ENCODE peak calls at places on chromosomes 1 and 21, in four cellular contexts. One of them, this sample, is unnamed.

GRCh38 chr1:58779059-58779754 is 4.6 kb downstream of the JUN start:
- DNase-seq in stimulated activated CD8-positive, alpha-beta memory T cell treated with anti-CD3 and anti-CD28 coated beads, Interleukin-15, amount 100 ng/mL, for 4 hours: no peak
- DNase-seq in head of caudate nucleus: no peak
- DNase-seq in nephron progenitor cell: no peak
- DNase-seq in this sample: no peak

GRCh38 chr1:231062500-231063270 is 22.6 kb upstream of the FAM89A start:
- DNase-seq in stimulated activated CD8-positive, alpha-beta memory T cell treated with anti-CD3 and anti-CD28 coated beads, Interleukin-15, amount 100 ng/mL, for 4 hours: no peak
- DNase-seq in head of caudate nucleus: no peak
- DNase-seq in nephron progenitor cell: no peak
- DNase-seq in this sample: no peak

GRCh38 chr1:232084584-232085223 is 458.1 kb downstream of the DISC1 start:
- DNase-seq in stimulated activated CD8-positive, alpha-beta memory T cell treated with anti-CD3 and anti-CD28 coated beads, Interleukin-15, amount 100 ng/mL, for 4 hours: no peak
- DNase-seq in head of caudate nucleus: no peak
- DNase-seq in nephron progenitor cell: peak; percentile 41
- DNase-seq in this sample: no peak

GRCh38 chr1:225474986-225475820 is 47.4 kb upstream of the LBR start:
- DNase-seq in stimulated activated CD8-positive, alpha-beta memory T cell treated with anti-CD3 and anti-CD28 coated beads, Interleukin-15, amount 100 ng/mL, for 4 hours: no peak
- DNase-seq in head of caudate nucleus: peak; percentile 48
- DNase-seq in nephron progenitor cell: peak; percentile 79
- DNase-seq in this sample: no peak

GRCh38 chr1:9231648-9232332 is 2.8 kb upstream of the H6PD start:
- DNase-seq in stimulated activated CD8-positive, alpha-beta memory T cell treated with anti-CD3 and anti-CD28 coated beads, Interleukin-15, amount 100 ng/mL, for 4 hours: no peak
- DNase-seq in head of caudate nucleus: peak; percentile 29
- DNase-seq in nephron progenitor cell: no peak
- DNase-seq in this sample: no peak

GRCh38 chr21:27202301-27202700 is 235.4 kb upstream of the ADAMTS5 start:
- DNase-seq in stimulated activated CD8-positive, alpha-beta memory T cell treated with anti-CD3 and anti-CD28 coated beads, Interleukin-15, amount 100 ng/mL, for 4 hours: no peak
- DNase-seq in head of caudate nucleus: no peak
- DNase-seq in nephron progenitor cell: no peak
- DNase-seq in this sample: no peak

GRCh38 chr1:156663178-156663577 is 14.0 kb downstream of the NES start:
- DNase-seq in stimulated activated CD8-positive, alpha-beta memory T cell treated with anti-CD3 and anti-CD28 coated beads, Interleukin-15, amount 100 ng/mL, for 4 hours: no peak
- DNase-seq in head of caudate nucleus: no peak
- DNase-seq in nephron progenitor cell: no peak
- DNase-seq in this sample: no peak

GRCh38 chr1:17198476-17199258 is 6.3 kb upstream of the PADI1 start:
- DNase-seq in stimulated activated CD8-positive, alpha-beta memory T cell treated with anti-CD3 and anti-CD28 coated beads, Interleukin-15, amount 100 ng/mL, for 4 hours: no peak
- DNase-seq in head of caudate nucleus: no peak
- DNase-seq in nephron progenitor cell: no peak
- DNase-seq in this sample: no peak

GRCh38 chr1:155944396-155944728 is 2.9 kb downstream of the RXFP4 start:
- DNase-seq in stimulated activated CD8-positive, alpha-beta memory T cell treated with anti-CD3 and anti-CD28 coated beads, Interleukin-15, amount 100 ng/mL, for 4 hours: no peak
- DNase-seq in head of caudate nucleus: no peak
- DNase-seq in nephron progenitor cell: no peak
- DNase-seq in this sample: no peak

GRCh38 chr21:34085129-34085528 is 11.8 kb downstream of the MRPS6 start:
- DNase-seq in stimulated activated CD8-positive, alpha-beta memory T cell treated with anti-CD3 and anti-CD28 coated beads, Interleukin-15, amount 100 ng/mL, for 4 hours: no peak
- DNase-seq in head of caudate nucleus: no peak
- DNase-seq in nephron progenitor cell: no peak
- DNase-seq in this sample: no peak

GRCh38 chr21:31594726-31595125 is 64.8 kb upstream of the SOD1 start:
- DNase-seq in stimulated activated CD8-positive, alpha-beta memory T cell treated with anti-CD3 and anti-CD28 coated beads, Interleukin-15, amount 100 ng/mL, for 4 hours: no peak
- DNase-seq in head of caudate nucleus: no peak
- DNase-seq in nephron progenitor cell: no peak
- DNase-seq in this sample: no peak

GRCh38 chr1:232226197-232226681 is 403.7 kb downstream of the SIPA1L2 start:
- DNase-seq in stimulated activated CD8-positive, alpha-beta memory T cell treated with anti-CD3 and anti-CD28 coated beads, Interleukin-15, amount 100 ng/mL, for 4 hours: no peak
- DNase-seq in head of caudate nucleus: no peak
- DNase-seq in nephron progenitor cell: no peak
- DNase-seq in this sample: no peak

GRCh38 chr1:156244126-156244525 is 2.1 kb downstream of the BGLAP start:
- DNase-seq in stimulated activated CD8-positive, alpha-beta memory T cell treated with anti-CD3 and anti-CD28 coated beads, Interleukin-15, amount 100 ng/mL, for 4 hours: no peak
- DNase-seq in head of caudate nucleus: no peak
- DNase-seq in nephron progenitor cell: no peak
- DNase-seq in this sample: no peak

GRCh38 chr1:169309178-169310166 is 58.1 kb downstream of the NME7 start:
- DNase-seq in stimulated activated CD8-positive, alpha-beta memory T cell treated with anti-CD3 and anti-CD28 coated beads, Interleukin-15, amount 100 ng/mL, for 4 hours: no peak
- DNase-seq in head of caudate nucleus: no peak
- DNase-seq in nephron progenitor cell: no peak
- DNase-seq in this sample: peak; percentile 81

GRCh38 chr1:234658143-234658542 is 48.2 kb upstream of the IRF2BP2 start:
- DNase-seq in stimulated activated CD8-positive, alpha-beta memory T cell treated with anti-CD3 and anti-CD28 coated beads, Interleukin-15, amount 100 ng/mL, for 4 hours: no peak
- DNase-seq in head of caudate nucleus: no peak
- DNase-seq in nephron progenitor cell: no peak
- DNase-seq in this sample: no peak

GRCh38 chr21:25283720-25284119 is 323.6 kb downstream of the MRPL39 start:
- DNase-seq in stimulated activated CD8-positive, alpha-beta memory T cell treated with anti-CD3 and anti-CD28 coated beads, Interleukin-15, amount 100 ng/mL, for 4 hours: no peak
- DNase-seq in head of caudate nucleus: no peak
- DNase-seq in nephron progenitor cell: peak; percentile 15
- DNase-seq in this sample: no peak

GRCh38 chr1:70727891-70728443 is 316.9 kb downstream of the CTH start:
- DNase-seq in stimulated activated CD8-positive, alpha-beta memory T cell treated with anti-CD3 and anti-CD28 coated beads, Interleukin-15, amount 100 ng/mL, for 4 hours: no peak
- DNase-seq in head of caudate nucleus: no peak
- DNase-seq in nephron progenitor cell: no peak
- DNase-seq in this sample: no peak

GRCh38 chr1:16921391-16922185 is at the start of gene CROCC:
- DNase-seq in stimulated activated CD8-positive, alpha-beta memory T cell treated with anti-CD3 and anti-CD28 coated beads, Interleukin-15, amount 100 ng/mL, for 4 hours: no peak
- DNase-seq in head of caudate nucleus: no peak
- DNase-seq in nephron progenitor cell: peak; percentile 69
- DNase-seq in this sample: no peak

GRCh38 chr1:33346921-33347649 is 26.2 kb upstream of the A3GALT2 start:
- DNase-seq in stimulated activated CD8-positive, alpha-beta memory T cell treated with anti-CD3 and anti-CD28 coated beads, Interleukin-15, amount 100 ng/mL, for 4 hours: no peak
- DNase-seq in head of caudate nucleus: no peak
- DNase-seq in nephron progenitor cell: no peak
- DNase-seq in this sample: no peak

GRCh38 chr1:176989023-176989422 is 175.5 kb downstream of the ASTN1 start:
- DNase-seq in stimulated activated CD8-positive, alpha-beta memory T cell treated with anti-CD3 and anti-CD28 coated beads, Interleukin-15, amount 100 ng/mL, for 4 hours: no peak
- DNase-seq in head of caudate nucleus: no peak
- DNase-seq in nephron progenitor cell: no peak
- DNase-seq in this sample: no peak

GRCh38 chr1:183653876-183654451 is 848 bp upstream of the APOBEC4 start:
- DNase-seq in stimulated activated CD8-positive, alpha-beta memory T cell treated with anti-CD3 and anti-CD28 coated beads, Interleukin-15, amount 100 ng/mL, for 4 hours: no peak
- DNase-seq in head of caudate nucleus: no peak
- DNase-seq in nephron progenitor cell: no peak
- DNase-seq in this sample: no peak

GRCh38 chr21:44299458-44300261 is at the start of gene PFKL:
- DNase-seq in stimulated activated CD8-positive, alpha-beta memory T cell treated with anti-CD3 and anti-CD28 coated beads, Interleukin-15, amount 100 ng/mL, for 4 hours: no peak
- DNase-seq in head of caudate nucleus: peak; percentile 63
- DNase-seq in nephron progenitor cell: peak; percentile 80
- DNase-seq in this sample: peak; percentile 90

GRCh38 chr1:234973426-234974250 is 155.0 kb downstream of the TOMM20 start:
- DNase-seq in stimulated activated CD8-positive, alpha-beta memory T cell treated with anti-CD3 and anti-CD28 coated beads, Interleukin-15, amount 100 ng/mL, for 4 hours: no peak
- DNase-seq in head of caudate nucleus: no peak
- DNase-seq in nephron progenitor cell: no peak
- DNase-seq in this sample: no peak

GRCh38 chr21:44867999-44868700 is 5.3 kb downstream of the PTTG1IP start:
- DNase-seq in stimulated activated CD8-positive, alpha-beta memory T cell treated with anti-CD3 and anti-CD28 coated beads, Interleukin-15, amount 100 ng/mL, for 4 hours: no peak
- DNase-seq in head of caudate nucleus: no peak
- DNase-seq in nephron progenitor cell: no peak
- DNase-seq in this sample: no peak

GRCh38 chr1:4653796-4654715 is at the start of gene AJAP1:
- DNase-seq in stimulated activated CD8-positive, alpha-beta memory T cell treated with anti-CD3 and anti-CD28 coated beads, Interleukin-15, amount 100 ng/mL, for 4 hours: no peak
- DNase-seq in head of caudate nucleus: peak; percentile 67
- DNase-seq in nephron progenitor cell: peak; percentile 70
- DNase-seq in this sample: no peak

GRCh38 chr1:162696286-162696862 is 64.1 kb downstream of the DDR2 start:
- DNase-seq in stimulated activated CD8-positive, alpha-beta memory T cell treated with anti-CD3 and anti-CD28 coated beads, Interleukin-15, amount 100 ng/mL, for 4 hours: no peak
- DNase-seq in head of caudate nucleus: no peak
- DNase-seq in nephron progenitor cell: peak; percentile 70
- DNase-seq in this sample: no peak

GRCh38 chr1:77197351-77197750 is 21.9 kb downstream of the PIGK start:
- DNase-seq in stimulated activated CD8-positive, alpha-beta memory T cell treated with anti-CD3 and anti-CD28 coated beads, Interleukin-15, amount 100 ng/mL, for 4 hours: no peak
- DNase-seq in head of caudate nucleus: no peak
- DNase-seq in nephron progenitor cell: no peak
- DNase-seq in this sample: no peak

GRCh38 chr1:147496571-147496970 is 44.7 kb upstream of the BCL9 start:
- DNase-seq in stimulated activated CD8-positive, alpha-beta memory T cell treated with anti-CD3 and anti-CD28 coated beads, Interleukin-15, amount 100 ng/mL, for 4 hours: no peak
- DNase-seq in head of caudate nucleus: no peak
- DNase-seq in nephron progenitor cell: no peak
- DNase-seq in this sample: no peak

GRCh38 chr21:37555672-37556261 is 189.2 kb downstream of the DYRK1A start:
- DNase-seq in stimulated activated CD8-positive, alpha-beta memory T cell treated with anti-CD3 and anti-CD28 coated beads, Interleukin-15, amount 100 ng/mL, for 4 hours: no peak
- DNase-seq in head of caudate nucleus: no peak
- DNase-seq in nephron progenitor cell: no peak
- DNase-seq in this sample: no peak

GRCh38 chr1:13871413-13871812 is 171.4 kb downstream of the PRDM2 start:
- DNase-seq in stimulated activated CD8-positive, alpha-beta memory T cell treated with anti-CD3 and anti-CD28 coated beads, Interleukin-15, amount 100 ng/mL, for 4 hours: no peak
- DNase-seq in head of caudate nucleus: no peak
- DNase-seq in nephron progenitor cell: no peak
- DNase-seq in this sample: no peak

GRCh38 chr1:23525558-23526174 is 5.4 kb downstream of the E2F2 start:
- DNase-seq in stimulated activated CD8-positive, alpha-beta memory T cell treated with anti-CD3 and anti-CD28 coated beads, Interleukin-15, amount 100 ng/mL, for 4 hours: no peak
- DNase-seq in head of caudate nucleus: no peak
- DNase-seq in nephron progenitor cell: no peak
- DNase-seq in this sample: peak; percentile 2

GRCh38 chr1:183604048-183604808 is 14.0 kb upstream of the NCF2 start:
- DNase-seq in stimulated activated CD8-positive, alpha-beta memory T cell treated with anti-CD3 and anti-CD28 coated beads, Interleukin-15, amount 100 ng/mL, for 4 hours: no peak
- DNase-seq in head of caudate nucleus: no peak
- DNase-seq in nephron progenitor cell: no peak
- DNase-seq in this sample: peak; percentile 87